ENCODE peak calls at places on chromosomes 5 and 9, in six cellular contexts. P is colonic mucosa, W is WTC11, V is endothelial cell, R is cardiac muscle cell, C is uterus. A is an unnamed sample.

GRCh38 chr5:142446131-142446959 is 121.5 kb upstream of the SPRY4 start:
- DNase-seq in W (no peak), R (no peak), C (no peak), V (no peak), P (no peak), A (peak)

GRCh38 chr5:28576022-28576421 is 1537.6 kb upstream of the CDH9 start:
- DNase-seq in W (no peak), P (no peak), R (peak), C (no peak), V (no peak), A (no peak)

GRCh38 chr5:3199941-3200340 is 395.7 kb upstream of the IRX1 start:
- DNase-seq in R (no peak), V (no peak), W (no peak), C (no peak), P (no peak), A (no peak)

GRCh38 chr9:14962193-14962899 is 52.1 kb upstream of the FREM1 start:
- DNase-seq in V (no peak), R (no peak), P (no peak), C (no peak), W (no peak), A (peak)

GRCh38 chr5:16819522-16820167 is 116.4 kb downstream of the MYO10 start:
- DNase-seq in P (no peak), V (no peak), C (no peak), W (no peak), R (no peak), A (no peak)

GRCh38 chr5:113169720-113170119 is 193.1 kb downstream of the DCP2 start:
- DNase-seq in W (no peak), R (no peak), V (no peak), P (no peak), C (no peak), A (peak)

GRCh38 chr5:6736106-6736505 is 22.9 kb downstream of the TENT4A start:
- DNase-seq in V (no peak), W (no peak), P (no peak), C (no peak), R (peak), A (no peak)

GRCh38 chr5:40781843-40782409 is 16.2 kb downstream of the PRKAA1 start:
- DNase-seq in W (no peak), V (no peak), C (no peak), R (no peak), P (no peak), A (no peak)

GRCh38 chr9:9112001-9112725 is 1312.6 kb upstream of the DMAC1 start:
- DNase-seq in R (no peak), C (no peak), V (no peak), W (no peak), P (no peak), A (no peak)

GRCh38 chr5:135560858-135561257 is 17.9 kb downstream of the CXCL14 start:
- DNase-seq in C (peak), V (peak), P (peak), R (peak), W (peak), A (peak)

GRCh38 chr5:33513786-33514185 is 73.0 kb downstream of the TARS1 start:
- DNase-seq in P (no peak), C (no peak), W (no peak), R (no peak), V (no peak), A (no peak)

GRCh38 chr5:40278881-40279280 is 400.8 kb upstream of the PTGER4 start:
- DNase-seq in R (no peak), V (no peak), P (no peak), C (no peak), W (no peak), A (no peak)

GRCh38 chr5:154830596-154830995 is 19.8 kb downstream of the FAXDC2 start:
- DNase-seq in C (no peak), W (no peak), V (no peak), P (no peak), R (no peak), A (no peak)

GRCh38 chr9:70389642-70390266 is 24.7 kb downstream of the KLF9 start:
- DNase-seq in W (no peak), C (no peak), P (no peak), R (peak), V (peak), A (no peak)

GRCh38 chr9:93655621-93656425 is 79.4 kb downstream of the PHF2 start:
- DNase-seq in V (no peak), W (peak), R (no peak), P (no peak), C (no peak), A (no peak)

GRCh38 chr9:133143639-133144141 is 20.0 kb downstream of the GBGT1 start:
- DNase-seq in W (no peak), V (no peak), P (no peak), R (no peak), C (no peak), A (no peak)

GRCh38 chr9:133146746-133147411 is 16.8 kb downstream of the GBGT1 start:
- DNase-seq in W (no peak), C (no peak), P (no peak), V (no peak), R (no peak), A (no peak)

GRCh38 chr9:133142657-133143592 is 20.8 kb downstream of the GBGT1 start:
- DNase-seq in P (peak), C (no peak), R (no peak), V (no peak), W (no peak), A (no peak)

GRCh38 chr9:133144142-133144886 is 19.4 kb downstream of the GBGT1 start:
- DNase-seq in P (peak), V (peak), R (peak), C (peak), W (peak), A (peak)

GRCh38 chr9:133144887-133145466 is 18.7 kb downstream of the GBGT1 start:
- DNase-seq in W (no peak), P (no peak), V (no peak), C (peak), R (no peak), A (no peak)
- TF ChIP-seq CTCF in W (no peak), P (no peak), V (no peak), C (no peak), R (no peak), A (no peak)

GRCh38 chr5:78065663-78066062 is 228.8 kb downstream of the AP3B1 start:
- DNase-seq in C (no peak), W (peak), P (no peak), R (no peak), V (peak), A (no peak)
- TF ChIP-seq CTCF in C (no peak), W (no peak), P (no peak), R (no peak), V (no peak), A (no peak)

GRCh38 chr5:42858709-42859108 is 47.0 kb upstream of the SELENOP start:
- DNase-seq in P (no peak), W (no peak), R (peak), C (no peak), V (peak), A (no peak)
- TF ChIP-seq CTCF in P (no peak), W (no peak), R (no peak), C (no peak), V (no peak), A (no peak)

DNA sequence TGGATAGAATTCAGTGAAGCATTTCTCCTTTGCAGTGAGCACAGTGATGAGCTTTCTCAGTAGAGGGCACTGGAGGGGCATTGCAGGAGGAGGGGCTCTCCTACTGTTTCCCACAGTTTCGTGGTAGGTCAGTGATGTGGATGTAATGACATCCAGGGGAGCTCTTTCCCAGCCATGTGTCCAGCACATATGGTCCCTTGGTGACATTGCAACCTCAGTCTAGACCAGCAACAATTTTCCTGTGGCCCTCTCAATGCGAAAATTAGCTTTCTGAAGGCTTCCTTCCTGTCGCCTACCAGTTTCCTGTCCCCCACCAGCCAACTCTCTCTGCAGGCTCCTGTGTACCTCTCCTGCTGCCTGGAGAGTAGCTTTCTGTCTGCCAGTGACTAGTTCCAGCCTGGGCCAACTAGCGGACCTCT is 6.9 kb upstream of the PDCL start:
- DNase-seq in C (no peak), P (no peak), R (peak), W (no peak), V (peak), A (no peak)
- TF ChIP-seq CTCF in C (no peak), P (no peak), R (peak), W (no peak), V (no peak), A (no peak)

GRCh38 chr5:36876965-36877666 is 547 bp downstream of the NIPBL start:
- DNase-seq in P (peak), W (peak), V (peak), C (peak), R (peak), A (peak)
- TF ChIP-seq CTCF in P (no peak), W (no peak), V (no peak), C (no peak), R (no peak), A (no peak)

A was measured in PC-9.